ENCODE peak calls at places on chromosome 20, in eight cellular contexts. Z, A, T, I, H, J, P and L are unnamed samples.

GRCh38 chr20:4022386-4023350 is 7.3 kb upstream of the RNF24 start:
- DNase-seq in H (no peak), Z (no peak), J (no peak), T (no peak), A (no peak), P (no peak), I (peak; percentile 48), L (no peak)

GRCh38 chr20:36575066-36575743 is 1.8 kb downstream of the TGIF2 start:
- DNase-seq in T (no peak), A (no peak), P (peak; percentile 66), Z (peak; percentile 61), J (peak; percentile 86), I (peak; percentile 47), H (peak; percentile 55), L (peak; percentile 85)

GRCh38 chr20:35305682-35306556 is 13.7 kb upstream of the FAM83C start:
- DNase-seq in J (no peak), A (no peak), Z (no peak), P (peak; percentile 100), T (peak; percentile 80), H (peak; percentile 99), I (peak; percentile 100), L (peak; percentile 98)

GRCh38 chr20:49282584-49283171 is 4.8 kb upstream of the ZNFX1 start:
- DNase-seq in A (no peak), Z (no peak), P (no peak), J (no peak), T (no peak), I (peak; percentile 18), H (no peak), L (no peak)

GRCh38 chr20:17624551-17625245 is 54.8 kb downstream of the DSTN start:
- DNase-seq in J (no peak), T (no peak), Z (peak; percentile 37), P (no peak), H (no peak), A (no peak), I (no peak), L (no peak)

GRCh38 chr20:63265891-63266515 is 6.6 kb upstream of the ARFGAP1 start:
- DNase-seq in I (peak; percentile 84), A (no peak), H (no peak), J (no peak), P (no peak), T (no peak), Z (no peak), L (no peak)

GRCh38 chr20:31833130-31833930 is 12.1 kb downstream of the FOXS1 start:
- DNase-seq in T (peak; percentile 46), J (peak; percentile 4), I (peak; percentile 52), A (peak; percentile 15), P (peak; percentile 74), H (peak; percentile 11), Z (peak; percentile 80), L (peak; percentile 73)

GRCh38 chr20:57772349-57772964 is 62.6 kb upstream of the PMEPA1 start:
- DNase-seq in Z (no peak), I (peak; percentile 83), J (no peak), T (peak; percentile 3), A (peak; percentile 26), H (peak; percentile 1), P (peak; percentile 99), L (peak; percentile 100)

GRCh38 chr20:58246346-58246745 is 17.9 kb upstream of the ANKRD60 start:
- DNase-seq in J (no peak), I (peak; percentile 24), P (no peak), T (no peak), H (peak; percentile 50), Z (no peak), A (no peak), L (peak; percentile 64)

GRCh38 chr20:40654876-40655275 is 34.2 kb downstream of the MAFB start:
- DNase-seq in A (no peak), P (no peak), J (no peak), I (peak; percentile 54), Z (peak; percentile 67), H (no peak), T (no peak), L (no peak)

GRCh38 chr20:38109657-38110524 is 55.2 kb downstream of the TGM2 start:
- DNase-seq in P (peak; percentile 98), Z (peak; percentile 83), J (no peak), A (no peak), H (peak; percentile 100), I (peak; percentile 91), T (no peak), L (peak; percentile 98)

GRCh38 chr20:18669241-18670019 is 81.6 kb downstream of the DTD1 start:
- DNase-seq in Z (no peak), I (no peak), T (no peak), H (peak; percentile 82), P (no peak), A (no peak), J (no peak), L (no peak)

GRCh38 chr20:51491393-51491792 is 51.1 kb downstream of the NFATC2 start:
- DNase-seq in P (no peak), I (no peak), Z (no peak), T (no peak), J (no peak), A (no peak), H (no peak), L (no peak)

GRCh38 chr20:52219441-52219840 is 27.9 kb upstream of the ZFP64 start:
- DNase-seq in Z (no peak), T (no peak), I (no peak), H (no peak), J (peak; percentile 40), A (no peak), P (peak; percentile 40), L (no peak)

GRCh38 chr20:24873015-24873620 is 76.0 kb upstream of the CST7 start:
- DNase-seq in I (no peak), Z (no peak), H (no peak), P (no peak), J (no peak), A (no peak), T (no peak), L (no peak)

GRCh38 chr20:23448167-23448566 is 4.5 kb downstream of the CST11 start:
- DNase-seq in A (no peak), I (no peak), Z (no peak), J (no peak), P (no peak), T (no peak), H (no peak), L (no peak)

GRCh38 chr20:48617481-48617880 is 210.3 kb downstream of the PREX1 start:
- DNase-seq in I (no peak), J (no peak), A (no peak), H (no peak), Z (peak; percentile 28), P (no peak), T (no peak), L (no peak)

GRCh38 chr20:23205656-23206055 is 119.5 kb upstream of the CD93 start:
- DNase-seq in I (peak; percentile 74), Z (peak; percentile 90), J (no peak), A (no peak), H (peak; percentile 15), P (no peak), T (no peak), L (no peak)

GRCh38 chr20:35087355-35087754 is 5.3 kb downstream of the TRPC4AP start:
- DNase-seq in P (no peak), J (no peak), I (no peak), Z (no peak), H (no peak), A (no peak), T (no peak), L (no peak)

GRCh38 chr20:25272223-25273000 is 24.5 kb downstream of the PYGB start:
- DNase-seq in T (no peak), H (no peak), J (no peak), Z (peak; percentile 25), A (no peak), I (peak; percentile 29), P (no peak), L (no peak)

GRCh38 chr20:43508604-43509040 is 1.1 kb downstream of the L3MBTL1 start:
- DNase-seq in P (no peak), J (no peak), A (no peak), H (peak; percentile 10), Z (no peak), I (peak; percentile 11), T (no peak), L (no peak)